ENCODE peak calls at places on chromosome 10, in five cellular contexts. One of them, this sample, is unnamed.

GRCh38 chr10:77537720-77538373 is 99.8 kb downstream of the KCNMA1 start:
- DNase-seq in foreskin fibroblast: no peak
- DNase-seq in right atrium auricular region: no peak
- DNase-seq in IMR-90: peak
- DNase-seq in prostate gland: no peak
- DNase-seq in this sample: no peak

GRCh38 chr10:119803264-119803663 is 69.4 kb downstream of the MCMBP start:
- DNase-seq in foreskin fibroblast: peak
- DNase-seq in right atrium auricular region: no peak
- DNase-seq in IMR-90: peak
- DNase-seq in prostate gland: no peak
- DNase-seq in this sample: peak

GRCh38 chr10:11896549-11897200 is 73.5 kb downstream of the PROSER2 start:
- DNase-seq in foreskin fibroblast: no peak
- DNase-seq in right atrium auricular region: no peak
- DNase-seq in IMR-90: no peak
- DNase-seq in prostate gland: no peak
- DNase-seq in this sample: no peak

GRCh38 chr10:451856-452255 is 237.6 kb downstream of the DIP2C start:
- DNase-seq in foreskin fibroblast: no peak
- DNase-seq in right atrium auricular region: no peak
- DNase-seq in IMR-90: no peak
- DNase-seq in prostate gland: no peak
- DNase-seq in this sample: no peak

GRCh38 chr10:24759706-24760105 is 36.0 kb upstream of the ARHGAP21 start:
- DNase-seq in foreskin fibroblast: no peak
- DNase-seq in right atrium auricular region: no peak
- DNase-seq in IMR-90: no peak
- DNase-seq in prostate gland: no peak
- DNase-seq in this sample: no peak

GRCh38 chr10:10796774-10797415 is 220.8 kb upstream of the CELF2 start:
- DNase-seq in foreskin fibroblast: no peak
- DNase-seq in right atrium auricular region: no peak
- DNase-seq in IMR-90: peak
- DNase-seq in prostate gland: no peak
- DNase-seq in this sample: peak

GRCh38 chr10:77420942-77421523 is 216.6 kb downstream of the KCNMA1 start:
- DNase-seq in foreskin fibroblast: no peak
- DNase-seq in right atrium auricular region: no peak
- DNase-seq in IMR-90: peak
- DNase-seq in prostate gland: no peak
- DNase-seq in this sample: no peak

GRCh38 chr10:45558406-45558805 is 114.2 kb downstream of the ZFAND4 start:
- DNase-seq in foreskin fibroblast: no peak
- DNase-seq in right atrium auricular region: no peak
- DNase-seq in IMR-90: no peak
- DNase-seq in prostate gland: no peak
- DNase-seq in this sample: no peak

GRCh38 chr10:122551450-122551849 is 9.1 kb upstream of the DMBT1 start:
- DNase-seq in foreskin fibroblast: no peak
- DNase-seq in right atrium auricular region: no peak
- DNase-seq in IMR-90: no peak
- DNase-seq in prostate gland: no peak
- DNase-seq in this sample: no peak

GRCh38 chr10:15293862-15294835 is 76.9 kb downstream of the FAM171A1 start:
- DNase-seq in foreskin fibroblast: peak
- DNase-seq in right atrium auricular region: no peak
- DNase-seq in IMR-90: peak
- DNase-seq in prostate gland: no peak
- DNase-seq in this sample: peak

GRCh38 chr10:7161484-7162283 is 249.2 kb downstream of the SFMBT2 start:
- DNase-seq in foreskin fibroblast: no peak
- DNase-seq in right atrium auricular region: peak
- DNase-seq in IMR-90: no peak
- DNase-seq in prostate gland: no peak
- DNase-seq in this sample: no peak

GRCh38 chr10:108208038-108208437 is 1043.5 kb upstream of the SORCS1 start:
- DNase-seq in foreskin fibroblast: no peak
- DNase-seq in right atrium auricular region: no peak
- DNase-seq in IMR-90: no peak
- DNase-seq in prostate gland: no peak
- DNase-seq in this sample: no peak

GRCh38 chr10:52031771-52032170 is 282.3 kb upstream of the DKK1 start:
- DNase-seq in foreskin fibroblast: no peak
- DNase-seq in right atrium auricular region: no peak
- DNase-seq in IMR-90: peak
- DNase-seq in prostate gland: no peak
- DNase-seq in this sample: no peak

GRCh38 chr10:114064151-114065045 is 20.7 kb downstream of the ADRB1 start:
- DNase-seq in foreskin fibroblast: no peak
- DNase-seq in right atrium auricular region: no peak
- DNase-seq in IMR-90: no peak
- DNase-seq in prostate gland: no peak
- DNase-seq in this sample: no peak

GRCh38 chr10:85548038-85548437 is 818.6 kb downstream of the GRID1 start:
- DNase-seq in foreskin fibroblast: no peak
- DNase-seq in right atrium auricular region: no peak
- DNase-seq in IMR-90: no peak
- DNase-seq in prostate gland: peak
- DNase-seq in this sample: peak

GRCh38 chr10:50417906-50418697 is 166.8 kb upstream of the ASAH2 start:
- DNase-seq in foreskin fibroblast: peak
- DNase-seq in right atrium auricular region: peak
- DNase-seq in IMR-90: peak
- DNase-seq in prostate gland: peak
- DNase-seq in this sample: peak

GRCh38 chr10:59709472-59710125 is at the start of gene SLC16A9:
- DNase-seq in foreskin fibroblast: peak
- DNase-seq in right atrium auricular region: no peak
- DNase-seq in IMR-90: peak
- DNase-seq in prostate gland: peak
- DNase-seq in this sample: peak

GRCh38 chr10:70480254-70480861 is 1.8 kb downstream of the PALD1 start:
- DNase-seq in foreskin fibroblast: no peak
- DNase-seq in right atrium auricular region: no peak
- DNase-seq in IMR-90: no peak
- DNase-seq in prostate gland: no peak
- DNase-seq in this sample: no peak
- H3K4me3 ChIP-seq in foreskin fibroblast: no peak
- H3K4me3 ChIP-seq in right atrium auricular region: no peak
- H3K4me3 ChIP-seq in IMR-90: no peak
- H3K4me3 ChIP-seq in prostate gland: no peak
- H3K4me3 ChIP-seq in this sample: no peak

GRCh38 chr10:101055416-101055815 is 6.4 kb upstream of the KAZALD1 start:
- DNase-seq in foreskin fibroblast: no peak
- DNase-seq in right atrium auricular region: no peak
- DNase-seq in IMR-90: no peak
- DNase-seq in prostate gland: no peak
- DNase-seq in this sample: no peak
- TF ChIP-seq CTCF in foreskin fibroblast: no peak
- TF ChIP-seq CTCF in right atrium auricular region: no peak
- TF ChIP-seq CTCF in IMR-90: no peak
- TF ChIP-seq CTCF in prostate gland: no peak
- TF ChIP-seq CTCF in this sample: peak

GRCh38 chr10:69328346-69328687 is 50.0 kb downstream of the HK1 start:
- DNase-seq in foreskin fibroblast: no peak
- DNase-seq in right atrium auricular region: no peak
- DNase-seq in IMR-90: no peak
- DNase-seq in prostate gland: no peak
- DNase-seq in this sample: no peak
- H3K4me3 ChIP-seq in foreskin fibroblast: no peak
- H3K4me3 ChIP-seq in right atrium auricular region: no peak
- H3K4me3 ChIP-seq in IMR-90: no peak
- H3K4me3 ChIP-seq in prostate gland: peak
- H3K4me3 ChIP-seq in this sample: no peak

GRCh38 chr10:116784651-116785050 is 42.3 kb upstream of the HSPA12A start:
- DNase-seq in foreskin fibroblast: no peak
- DNase-seq in right atrium auricular region: no peak
- DNase-seq in IMR-90: no peak
- DNase-seq in prostate gland: no peak
- DNase-seq in this sample: no peak

GRCh38 chr10:116785867-116786266 is 43.5 kb upstream of the HSPA12A start:
- DNase-seq in foreskin fibroblast: no peak
- DNase-seq in right atrium auricular region: no peak
- DNase-seq in IMR-90: no peak
- DNase-seq in prostate gland: no peak
- DNase-seq in this sample: no peak

GRCh38 chr10:116783011-116783655 is 40.8 kb upstream of the HSPA12A start:
- DNase-seq in foreskin fibroblast: peak
- DNase-seq in right atrium auricular region: no peak
- DNase-seq in IMR-90: peak
- DNase-seq in prostate gland: no peak
- DNase-seq in this sample: no peak

GRCh38 chr10:116785282-116785681 is 42.9 kb upstream of the HSPA12A start:
- DNase-seq in foreskin fibroblast: no peak
- DNase-seq in right atrium auricular region: no peak
- DNase-seq in IMR-90: no peak
- DNase-seq in prostate gland: no peak
- DNase-seq in this sample: no peak

GRCh38 chr10:116784035-116784434 is 41.7 kb upstream of the HSPA12A start:
- DNase-seq in foreskin fibroblast: no peak
- DNase-seq in right atrium auricular region: no peak
- DNase-seq in IMR-90: no peak
- DNase-seq in prostate gland: no peak
- DNase-seq in this sample: no peak
- TF ChIP-seq CTCF in foreskin fibroblast: no peak
- TF ChIP-seq CTCF in right atrium auricular region: no peak
- TF ChIP-seq CTCF in IMR-90: no peak
- TF ChIP-seq CTCF in prostate gland: no peak
- TF ChIP-seq CTCF in this sample: no peak

GRCh38 chr10:89567566-89568245 is 32.3 kb upstream of the SLC16A12 start:
- DNase-seq in foreskin fibroblast: no peak
- DNase-seq in right atrium auricular region: no peak
- DNase-seq in IMR-90: peak
- DNase-seq in prostate gland: no peak
- DNase-seq in this sample: peak

GRCh38 chr10:89566095-89566950 is 30.9 kb upstream of the SLC16A12 start:
- DNase-seq in foreskin fibroblast: no peak
- DNase-seq in right atrium auricular region: no peak
- DNase-seq in IMR-90: no peak
- DNase-seq in prostate gland: no peak
- DNase-seq in this sample: no peak

GRCh38 chr10:89565180-89565579 is 29.8 kb upstream of the SLC16A12 start:
- DNase-seq in foreskin fibroblast: no peak
- DNase-seq in right atrium auricular region: no peak
- DNase-seq in IMR-90: no peak
- DNase-seq in prostate gland: no peak
- DNase-seq in this sample: no peak

GRCh38 chr10:89563861-89564478 is 28.6 kb upstream of the SLC16A12 start:
- DNase-seq in foreskin fibroblast: peak
- DNase-seq in right atrium auricular region: no peak
- DNase-seq in IMR-90: peak
- DNase-seq in prostate gland: peak
- DNase-seq in this sample: peak
- H3K4me3 ChIP-seq in foreskin fibroblast: no peak
- H3K4me3 ChIP-seq in right atrium auricular region: no peak
- H3K4me3 ChIP-seq in IMR-90: no peak
- H3K4me3 ChIP-seq in prostate gland: no peak
- H3K4me3 ChIP-seq in this sample: no peak

GRCh38 chr10:75012471-75012870 is 99.0 kb upstream of the SAMD8 start:
- DNase-seq in foreskin fibroblast: no peak
- DNase-seq in right atrium auricular region: no peak
- DNase-seq in IMR-90: no peak
- DNase-seq in prostate gland: no peak
- DNase-seq in this sample: no peak

GRCh38 chr10:75008952-75009351 is 102.5 kb upstream of the SAMD8 start:
- DNase-seq in foreskin fibroblast: no peak
- DNase-seq in right atrium auricular region: no peak
- DNase-seq in IMR-90: no peak
- DNase-seq in prostate gland: no peak
- DNase-seq in this sample: no peak

GRCh38 chr10:75013007-75013406 is 98.4 kb upstream of the SAMD8 start:
- DNase-seq in foreskin fibroblast: no peak
- DNase-seq in right atrium auricular region: no peak
- DNase-seq in IMR-90: no peak
- DNase-seq in prostate gland: no peak
- DNase-seq in this sample: no peak

GRCh38 chr10:75009426-75009825 is 102.0 kb upstream of the SAMD8 start:
- DNase-seq in foreskin fibroblast: no peak
- DNase-seq in right atrium auricular region: no peak
- DNase-seq in IMR-90: peak
- DNase-seq in prostate gland: no peak
- DNase-seq in this sample: no peak

DNA sequence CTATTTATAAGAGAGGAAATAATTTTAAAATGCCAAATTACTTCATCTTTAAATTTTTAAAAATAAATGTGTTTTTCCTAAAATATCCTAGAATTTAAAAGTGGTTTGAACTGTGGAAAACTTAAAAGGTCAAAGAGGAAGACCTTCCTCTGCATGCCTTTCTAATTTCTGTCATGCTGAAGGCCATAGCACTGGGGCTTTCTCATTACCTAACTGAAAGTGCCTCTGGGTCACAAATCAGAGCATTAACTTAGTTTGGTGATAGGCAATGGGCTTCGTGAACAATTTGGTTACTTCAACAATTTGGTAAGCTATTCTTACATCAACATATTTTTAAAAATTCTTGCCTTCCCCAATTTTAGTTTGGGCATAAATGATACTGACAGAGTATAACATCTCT is 100.2 kb upstream of the SAMD8 start:
- DNase-seq in foreskin fibroblast: no peak
- DNase-seq in right atrium auricular region: no peak
- DNase-seq in IMR-90: no peak
- DNase-seq in prostate gland: no peak
- DNase-seq in this sample: no peak
- TF ChIP-seq CTCF in foreskin fibroblast: no peak
- TF ChIP-seq CTCF in right atrium auricular region: no peak
- TF ChIP-seq CTCF in IMR-90: no peak
- TF ChIP-seq CTCF in prostate gland: no peak
- TF ChIP-seq CTCF in this sample: no peak

GRCh38 chr10:73964743-73965142 is 33.2 kb upstream of the VCL start:
- DNase-seq in foreskin fibroblast: no peak
- DNase-seq in right atrium auricular region: no peak
- DNase-seq in IMR-90: no peak
- DNase-seq in prostate gland: no peak
- DNase-seq in this sample: no peak

GRCh38 chr10:73967544-73967943 is 30.4 kb upstream of the VCL start:
- DNase-seq in foreskin fibroblast: no peak
- DNase-seq in right atrium auricular region: no peak
- DNase-seq in IMR-90: no peak
- DNase-seq in prostate gland: no peak
- DNase-seq in this sample: no peak

GRCh38 chr10:73968101-73968515 is 29.8 kb upstream of the VCL start:
- DNase-seq in foreskin fibroblast: no peak
- DNase-seq in right atrium auricular region: no peak
- DNase-seq in IMR-90: no peak
- DNase-seq in prostate gland: no peak
- DNase-seq in this sample: peak

GRCh38 chr10:73967022-73967429 is 30.9 kb upstream of the VCL start:
- DNase-seq in foreskin fibroblast: no peak
- DNase-seq in right atrium auricular region: no peak
- DNase-seq in IMR-90: no peak
- DNase-seq in prostate gland: no peak
- DNase-seq in this sample: no peak

GRCh38 chr10:73965890-73966768 is 31.8 kb upstream of the VCL start:
- DNase-seq in foreskin fibroblast: peak
- DNase-seq in right atrium auricular region: peak
- DNase-seq in IMR-90: peak
- DNase-seq in prostate gland: peak
- DNase-seq in this sample: peak
- H3K4me3 ChIP-seq in foreskin fibroblast: no peak
- H3K4me3 ChIP-seq in right atrium auricular region: no peak
- H3K4me3 ChIP-seq in IMR-90: no peak
- H3K4me3 ChIP-seq in prostate gland: no peak
- H3K4me3 ChIP-seq in this sample: peak